ENCODE peak calls at places on chromosomes 1 and 21, in four cellular contexts. J is naive thymus-derived CD4-positive, alpha-beta T cell; M is neuronal stem cell; W is hepatocyte. Q is an unnamed sample.

GRCh38 chr1:228863776-228864175 is 128.5 kb downstream of the RHOU start:
- DNase-seq in J (no peak), M (no peak), W (no peak), Q (no peak)

GRCh38 chr1:17419626-17420328 is 19.7 kb downstream of the RCC2 start:
- DNase-seq in J (peak; percentile 64), M (peak; percentile 51), W (peak; percentile 74), Q (peak; percentile 59)

GRCh38 chr1:211606327-211606913 is 27.5 kb upstream of the SLC30A1 start:
- DNase-seq in J (peak; percentile 20), M (no peak), W (no peak), Q (no peak)

GRCh38 chr1:147781056-147781471 is 20.7 kb upstream of the GJA5 start:
- DNase-seq in J (no peak), M (peak; percentile 27), W (no peak), Q (no peak)

GRCh38 chr1:189500777-189501176 is 976.9 kb downstream of the BRINP3 start:
- DNase-seq in J (no peak), M (no peak), W (no peak), Q (no peak)

GRCh38 chr1:230158422-230159291 is 91.6 kb downstream of the GALNT2 start:
- DNase-seq in J (no peak), M (no peak), W (peak; percentile 83), Q (no peak)

GRCh38 chr1:2376931-2377672 is 14.3 kb downstream of the MORN1 start:
- DNase-seq in J (no peak), M (no peak), W (no peak), Q (no peak)

GRCh38 chr1:27600500-27601175 is 3.3 kb downstream of the AHDC1 start:
- DNase-seq in J (no peak), M (no peak), W (peak; percentile 52), Q (no peak)

GRCh38 chr1:230899845-230900251 is 31.5 kb upstream of the C1orf198 start:
- DNase-seq in J (no peak), M (no peak), W (no peak), Q (no peak)

GRCh38 chr1:165833358-165833757 is 5.9 kb downstream of the UCK2 start:
- DNase-seq in J (no peak), M (no peak), W (no peak), Q (no peak)

GRCh38 chr1:33446590-33446989 is 15.7 kb upstream of the PHC2 start:
- DNase-seq in J (no peak), M (no peak), W (no peak), Q (no peak)

GRCh38 chr1:97500696-97501297 is 420.0 kb downstream of the DPYD start:
- DNase-seq in J (no peak), M (peak; percentile 73), W (no peak), Q (peak; percentile 1)

GRCh38 chr1:97502360-97502759 is 418.5 kb downstream of the DPYD start:
- DNase-seq in J (no peak), M (no peak), W (no peak), Q (no peak)

GRCh38 chr1:97499667-97500066 is 421.2 kb downstream of the DPYD start:
- DNase-seq in J (no peak), M (no peak), W (no peak), Q (no peak)

GRCh38 chr1:97505289-97505688 is 415.5 kb downstream of the DPYD start:
- DNase-seq in J (no peak), M (no peak), W (no peak), Q (no peak)

DNA sequence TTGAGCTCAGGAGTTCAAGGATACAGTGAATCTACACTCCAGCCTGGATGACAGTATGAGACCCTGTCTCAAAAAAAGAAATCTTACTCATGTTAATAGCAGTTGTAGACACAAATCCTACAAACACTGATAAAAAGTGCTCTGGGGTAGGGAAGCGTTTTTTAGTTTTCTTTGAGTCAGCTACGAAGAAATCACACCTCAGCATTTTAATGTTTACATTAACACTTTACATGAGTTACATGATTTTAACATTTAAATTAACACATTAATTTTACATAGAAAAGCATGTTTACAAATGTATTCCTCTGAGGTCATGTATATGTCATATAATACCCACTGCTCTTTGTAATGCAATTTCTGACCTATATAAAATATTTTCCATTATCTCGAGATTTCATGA is 419.2 kb downstream of the DPYD start:
- DNase-seq in J (no peak), M (no peak), W (no peak), Q (no peak)
- H3K27ac ChIP-seq in J (no peak overlapping the region), M (peak overlapping the region; percentile 28), W (no peak overlapping the region), Q (no peak overlapping the region)

GRCh38 chr1:79004916-79005315 is 1.6 kb downstream of the ADGRL4 start:
- DNase-seq in J (no peak), M (no peak), W (no peak), Q (no peak)

GRCh38 chr1:79005945-79006344 is 585 bp downstream of the ADGRL4 start:
- DNase-seq in J (no peak), M (no peak), W (no peak), Q (no peak)

GRCh38 chr1:79012500-79012899 is 6.0 kb upstream of the ADGRL4 start:
- DNase-seq in J (no peak), M (no peak), W (no peak), Q (no peak)

GRCh38 chr1:79006564-79006963 is at the start of gene ADGRL4:
- DNase-seq in J (no peak), M (peak; percentile 41), W (peak; percentile 12), Q (no peak)

DNA sequence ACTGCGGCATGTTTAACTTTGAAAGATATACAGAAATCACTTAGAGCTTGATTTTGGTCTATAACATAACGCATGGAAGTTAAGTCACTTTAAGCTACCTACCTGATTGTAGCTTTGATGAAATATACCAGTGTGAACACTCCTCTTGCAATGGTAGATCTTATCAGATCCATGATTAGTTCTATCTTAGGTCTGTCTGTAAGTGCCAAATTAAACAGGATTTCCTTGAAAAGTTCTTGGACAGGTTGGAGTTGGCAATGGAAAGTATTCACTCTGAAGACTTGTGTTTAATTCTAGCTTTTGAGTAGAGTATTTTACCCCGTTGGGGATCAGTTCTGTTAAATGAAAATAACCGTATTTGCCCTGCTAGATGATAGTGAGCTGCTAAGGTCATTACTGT is 4.1 kb upstream of the ADGRL4 start:
- DNase-seq in J (no peak), M (no peak), W (no peak), Q (no peak)
- H3K27ac ChIP-seq in J (no peak overlapping the region), M (no peak overlapping the region), W (no peak overlapping the region), Q (no peak overlapping the region)

GRCh38 chr1:8267307-8267706 is 50.6 kb upstream of the SLC45A1 start:
- DNase-seq in J (no peak), M (no peak), W (no peak), Q (no peak)
- H3K27ac ChIP-seq in J (no peak overlapping the region), M (no peak overlapping the region), W (no peak overlapping the region), Q (no peak overlapping the region)

DNA sequence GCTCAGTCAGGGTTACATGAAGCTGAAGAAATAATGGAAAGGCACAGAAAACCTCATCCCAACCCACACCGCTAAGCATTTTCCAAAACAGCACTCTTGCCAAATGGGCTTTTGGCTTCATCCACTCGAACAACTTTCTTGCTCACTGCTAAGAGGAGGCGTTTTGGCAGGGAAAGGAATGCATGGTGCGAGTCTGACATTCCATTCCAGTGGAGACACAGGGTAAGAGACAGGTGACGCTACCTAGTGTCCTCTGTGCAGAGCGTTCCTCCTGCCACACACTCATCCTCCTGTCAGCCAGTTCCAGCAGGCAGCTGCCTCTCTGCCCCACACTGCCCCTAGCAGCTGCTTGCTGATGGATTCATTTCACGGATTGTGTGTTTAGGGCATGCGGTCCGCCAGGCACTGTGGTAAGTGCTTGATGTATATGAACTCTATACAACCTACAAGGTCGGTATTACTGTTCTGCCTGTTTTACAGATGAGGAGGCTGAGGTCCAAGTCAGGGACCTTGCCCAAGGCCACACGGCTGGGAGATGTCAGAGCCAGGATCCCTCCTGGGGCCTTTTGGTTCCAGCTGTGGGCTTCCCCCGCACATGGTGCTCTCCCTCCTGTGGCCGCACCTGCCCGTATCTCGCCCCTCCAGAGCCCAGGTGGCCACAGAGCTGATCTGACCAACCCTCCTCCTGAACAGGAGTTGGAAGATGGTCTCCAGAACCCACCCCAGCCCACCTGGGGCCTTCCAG is 25.7 kb upstream of the BACE2 start:
- DNase-seq in J (no peak), M (no peak), W (no peak), Q (peak; percentile 27)
- H3K27ac ChIP-seq in J (no peak overlapping the region), M (no peak overlapping the region), W (no peak overlapping the region), Q (peak overlapping the region; percentile 15)

DNA sequence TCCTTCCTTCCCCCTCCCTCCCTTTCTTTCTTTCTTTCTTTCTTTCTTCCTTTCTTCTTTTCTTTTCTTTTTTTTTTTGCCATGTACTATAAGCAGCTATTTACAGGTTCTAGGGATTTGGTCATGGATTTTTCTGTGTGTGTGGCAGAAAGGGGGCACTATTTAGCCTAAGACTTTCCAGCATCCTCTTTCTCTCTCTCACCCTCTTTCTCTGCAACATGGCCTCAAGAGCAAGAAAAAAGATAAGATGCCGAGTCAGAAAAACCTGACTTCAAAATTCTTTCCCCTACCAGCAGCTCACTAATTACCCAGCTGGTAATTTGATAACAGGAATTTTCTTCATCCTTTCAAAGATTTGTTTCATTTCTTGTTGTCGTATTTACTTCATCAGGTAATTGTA is 458.3 kb upstream of the ADAMTS5 start:
- DNase-seq in J (no peak), M (no peak), W (no peak), Q (no peak)
- H3K27ac ChIP-seq in J (no peak overlapping the region), M (no peak overlapping the region), W (no peak overlapping the region), Q (no peak overlapping the region)

DNA sequence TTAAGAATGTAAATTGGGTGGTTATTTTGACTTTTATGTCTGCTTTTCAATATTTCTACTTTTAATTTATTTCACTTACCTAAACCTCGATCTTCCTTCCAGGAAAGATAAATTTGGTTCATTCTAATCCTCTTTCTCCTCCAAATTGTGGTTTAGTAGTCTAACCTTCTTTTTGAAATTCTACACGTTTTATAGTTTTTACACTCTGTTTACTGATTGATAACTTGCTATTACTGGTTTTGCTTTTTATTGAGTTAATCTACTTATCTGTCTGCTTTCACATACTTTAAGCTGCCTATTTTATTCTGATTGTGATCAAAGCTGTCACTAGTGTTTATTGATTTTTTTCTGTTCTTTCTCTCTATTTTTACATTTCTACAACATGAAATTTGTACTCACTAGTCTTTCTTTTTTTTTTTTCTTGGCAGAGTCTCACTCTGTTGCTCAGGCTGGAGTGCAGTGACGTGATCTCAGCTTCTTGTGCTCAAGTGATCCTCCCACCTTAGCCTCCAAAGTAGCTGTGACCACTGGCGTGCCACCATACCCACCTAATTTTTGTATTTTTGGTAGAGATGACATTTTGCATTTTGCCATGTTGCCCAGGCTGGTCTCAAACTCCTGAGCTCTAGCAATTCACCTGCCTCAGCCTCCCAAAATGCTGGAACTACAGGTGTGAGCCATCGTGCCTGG is 27.9 kb upstream of the ERRFI1 start:
- DNase-seq in J (no peak), M (no peak), W (no peak), Q (no peak)
- H3K27ac ChIP-seq in J (no peak overlapping the region), M (no peak overlapping the region), W (no peak overlapping the region), Q (no peak overlapping the region)

GRCh38 chr1:205179842-205180241 is 31.7 kb downstream of the DSTYK start:
- DNase-seq in J (no peak), M (no peak), W (no peak), Q (no peak)
- H3K27ac ChIP-seq in J (no peak overlapping the region), M (no peak overlapping the region), W (no peak overlapping the region), Q (no peak overlapping the region)

DNA sequence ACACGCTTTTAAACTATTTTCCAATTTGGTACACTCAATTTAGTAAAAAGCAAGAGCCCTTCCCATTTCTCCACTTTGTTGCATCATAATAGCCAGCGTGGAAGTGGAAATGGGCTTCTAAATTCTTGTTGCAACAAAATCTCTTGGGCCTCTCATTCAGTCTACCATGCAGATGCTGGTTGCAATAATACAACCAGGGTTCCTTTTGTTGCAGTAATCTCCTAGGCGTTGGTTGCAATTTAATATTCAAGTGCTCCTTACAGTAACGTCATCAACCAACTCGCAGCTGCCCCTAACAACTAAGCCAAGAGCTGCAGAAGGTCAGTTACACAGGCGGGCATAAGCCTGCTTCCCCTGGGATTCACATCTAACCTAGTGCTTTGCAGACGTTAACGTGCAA is 2.7 kb upstream of the HDGF start:
- DNase-seq in J (no peak), M (no peak), W (no peak), Q (no peak)
- H3K27ac ChIP-seq in J (no peak overlapping the region), M (no peak overlapping the region), W (no peak overlapping the region), Q (no peak overlapping the region)